ENCODE peak calls at places on chromosomes 12 and 14, in four cellular contexts. D is mesendoderm, V is left ventricle myocardium inferior, X is tibial artery. K is an unnamed sample. For H3K4me1, the result is how much of the 10 kb centered on the place peaks cover.

GRCh38 chr12:4031703-4032291 is 158.6 kb upstream of the PARP11 start:
- DNase-seq in X (peak), D (no peak), V (peak), K (peak)

GRCh38 chr12:122081108-122081696 is 2.6 kb downstream of the MLXIP start:
- DNase-seq in V (no peak), D (no peak), X (peak), K (peak)

GRCh38 chr12:99140017-99140726 is 495.1 kb downstream of the APAF1 start:
- DNase-seq in D (no peak), V (no peak), X (no peak), K (no peak)

GRCh38 chr12:114656906-114657596 is 26.9 kb downstream of the TBX3 start:
- DNase-seq in V (no peak), X (no peak), D (no peak), K (no peak)

GRCh38 chr14:56664811-56665421 is 85.3 kb downstream of the TMEM260 start:
- DNase-seq in V (no peak), X (no peak), D (no peak), K (no peak)

GRCh38 chr14:20855652-20856291 is 35.4 kb upstream of the RNASE3 start:
- DNase-seq in V (peak), D (peak), X (no peak), K (peak)

GRCh38 chr12:66978802-66979201 is 290.4 kb upstream of the CAND1 start:
- DNase-seq in D (peak), V (no peak), X (no peak), K (no peak)

GRCh38 chr14:94048676-94049624 is 22.8 kb downstream of the OTUB2 start:
- DNase-seq in X (peak), D (no peak), V (no peak), K (no peak)

GRCh38 chr14:96917442-96917963 is 120.3 kb downstream of the VRK1 start:
- DNase-seq in V (no peak), X (no peak), D (no peak), K (no peak)

GRCh38 chr14:88346048-88346639 is 23.1 kb upstream of the KCNK10 start:
- DNase-seq in D (no peak), X (no peak), V (no peak), K (no peak)

GRCh38 chr14:31166271-31166561 is 41.4 kb downstream of the HECTD1 start:
- DNase-seq in D (no peak), X (no peak), V (no peak), K (no peak)

GRCh38 chr12:57772429-57773322 is at the start of gene EEF1AKMT3:
- DNase-seq in V (peak), D (no peak), X (peak), K (no peak)

GRCh38 chr14:68261092-68261842 is 441.7 kb downstream of the RAD51B start:
- DNase-seq in D (peak), V (no peak), X (no peak), K (no peak)
- H3K4me1 ChIP-seq in D (under half), V (under half), X (under half), K (under half)

GRCh38 chr14:105315211-105315721 is 718 bp downstream of the PACS2 start:
- DNase-seq in D (peak), V (no peak), X (peak), K (peak)
- H3K4me1 ChIP-seq in D (under half), V (under half), X (under half), K (under half)

DNA sequence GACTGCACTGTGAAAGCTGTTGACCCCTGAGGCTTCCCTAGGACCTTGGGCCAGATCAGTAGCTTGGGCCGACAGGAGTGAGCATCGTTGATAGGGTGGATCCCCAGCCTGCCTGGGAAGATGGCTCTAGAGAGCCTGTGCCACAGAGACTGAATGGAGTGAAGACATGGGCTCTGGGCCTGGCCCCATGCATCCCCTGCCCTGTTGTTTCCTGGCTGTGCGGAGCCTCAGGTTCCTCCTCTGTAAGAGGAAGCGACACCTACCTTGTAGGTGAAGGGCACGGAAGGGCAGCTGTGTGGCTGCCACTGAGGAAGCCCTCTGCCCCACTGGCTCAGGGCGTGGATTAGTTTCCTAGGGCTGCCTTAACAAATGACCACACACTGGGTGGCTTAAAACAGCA is 23.9 kb downstream of the PLEKHG3 start:
- DNase-seq in D (no peak), V (peak), X (peak), K (no peak)
- H3K4me1 ChIP-seq in D (under half), V (half or more), X (half or more), K (under half)

GRCh38 chr12:48687595-48687994 is 5.6 kb upstream of the KANSL2 start:
- DNase-seq in V (no peak), X (no peak), D (no peak), K (peak)
- H3K4me1 ChIP-seq in V (under half), X (under half), D (under half), K (under half)

GRCh38 chr14:91115986-91116385 is 2.1 kb downstream of the DGLUCY start:
- DNase-seq in D (no peak), V (no peak), X (no peak), K (no peak)

GRCh38 chr14:91114079-91115065 is 499 bp downstream of the DGLUCY start:
- DNase-seq in D (peak), X (peak), V (no peak), K (peak)

GRCh38 chr14:91117960-91118359 is 4.1 kb downstream of the DGLUCY start:
- DNase-seq in X (no peak), D (no peak), V (no peak), K (no peak)

GRCh38 chr14:91118511-91119068 is 4.7 kb downstream of the DGLUCY start:
- DNase-seq in V (no peak), D (peak), X (no peak), K (no peak)

GRCh38 chr14:91116913-91117588 is 3.2 kb downstream of the DGLUCY start:
- DNase-seq in D (peak), V (no peak), X (no peak), K (no peak)
- H3K4me1 ChIP-seq in D (under half), V (half or more), X (under half), K (under half)

GRCh38 chr12:11825278-11825677 is 175.8 kb downstream of the ETV6 start:
- DNase-seq in V (no peak), D (peak), X (no peak), K (no peak)
- H3K4me1 ChIP-seq in V (half or more), D (under half), X (half or more), K (under half)

GRCh38 chr12:116128779-116129178 is 148.7 kb downstream of the MED13L start:
- DNase-seq in V (no peak), X (no peak), D (no peak), K (no peak)
- H3K4me1 ChIP-seq in V (half or more), X (half or more), D (under half), K (under half)